ENCODE peak calls at places on chromosomes 2 and 18, in nine cellular contexts. I is psoas muscle, A is GM23338, L is uterus, O is A549, E is cardiac fibroblast, T is astrocyte of the spinal cord, Z is cardiac muscle cell, X is WTC11. P is an unnamed sample.

GRCh38 chr2:197159681-197160211 is 150.8 kb downstream of the ANKRD44 start:
- DNase-seq in I (no peak), A (no peak), L (no peak), O (peak), E (peak), T (peak), Z (no peak), X (no peak), P (no peak)

GRCh38 chr2:173590278-173590811 is 235.7 kb downstream of the CDCA7 start:
- DNase-seq in I (peak), A (no peak), L (no peak), O (peak), E (peak), T (peak), Z (no peak), X (no peak), P (no peak)

GRCh38 chr2:195532628-195533271 is 124.3 kb upstream of the SLC39A10 start:
- DNase-seq in I (no peak), A (no peak), L (no peak), O (no peak), E (peak), T (peak), Z (peak), X (no peak), P (no peak)

GRCh38 chr2:98912221-98912851 is 23.7 kb downstream of the CRACDL start:
- DNase-seq in I (no peak), A (no peak), L (peak), O (peak), E (peak), T (peak), Z (no peak), X (no peak), P (no peak)

GRCh38 chr2:199659207-199659606 is 191.8 kb downstream of the FTCDNL1 start:
- DNase-seq in I (peak), A (peak), L (peak), O (no peak), E (peak), T (peak), Z (peak), X (peak), P (peak)

GRCh38 chr18:35139517-35139916 is 98.3 kb downstream of the MAPRE2 start:
- DNase-seq in I (no peak), A (peak), L (no peak), O (no peak), E (no peak), T (no peak), Z (no peak), X (no peak), P (no peak)

GRCh38 chr18:48889115-48889941 is 61.4 kb downstream of the SMAD7 start:
- DNase-seq in I (peak), A (peak), L (peak), O (no peak), E (no peak), T (no peak), Z (peak), X (peak), P (peak)

GRCh38 chr2:168596881-168597280 is 140.8 kb downstream of the CERS6 start:
- DNase-seq in I (no peak), A (no peak), L (no peak), O (no peak), E (peak), T (no peak), Z (no peak), X (no peak), P (no peak)

GRCh38 chr18:45386256-45386655 is 229.0 kb upstream of the SLC14A2 start:
- DNase-seq in I (peak), A (peak), L (no peak), O (no peak), E (peak), T (peak), Z (peak), X (peak), P (peak)

GRCh38 chr2:17309186-17309585 is 209.1 kb downstream of the RAD51AP2 start:
- DNase-seq in I (no peak), A (no peak), L (no peak), O (no peak), E (no peak), T (no peak), Z (no peak), X (no peak), P (no peak)

GRCh38 chr2:54634564-54635511 is 88.6 kb upstream of the EML6 start:
- DNase-seq in I (peak), A (peak), L (no peak), O (peak), E (peak), T (peak), Z (no peak), X (no peak), P (peak)

DNA sequence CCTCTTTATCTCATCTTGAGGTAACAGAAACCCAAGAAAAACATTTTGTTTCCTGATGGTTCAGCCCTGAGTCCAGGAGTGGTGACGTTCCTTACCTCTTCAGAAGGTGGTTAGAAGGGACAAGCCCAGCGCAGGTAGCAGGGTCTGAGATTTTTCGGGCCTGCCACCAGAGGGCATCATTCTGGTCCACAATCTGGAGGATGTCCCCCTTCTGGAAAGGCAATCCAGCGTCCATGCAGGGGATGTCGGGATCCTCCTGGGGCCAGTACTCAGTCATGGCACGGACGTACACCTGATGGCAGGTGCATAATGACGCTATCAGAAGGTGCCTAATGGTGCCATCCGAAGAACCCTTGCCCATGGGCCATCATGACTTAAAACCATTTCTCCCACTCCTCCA is 17.7 kb downstream of the MPP4 start:
- DNase-seq in I (no peak), A (peak), L (no peak), O (peak), E (peak), T (no peak), Z (peak), X (peak), P (peak)
- TF ChIP-seq CTCF in I (peak), A (peak), L (no peak), O (peak), E (peak), T (peak), Z (peak), X (peak), P (peak)

DNA sequence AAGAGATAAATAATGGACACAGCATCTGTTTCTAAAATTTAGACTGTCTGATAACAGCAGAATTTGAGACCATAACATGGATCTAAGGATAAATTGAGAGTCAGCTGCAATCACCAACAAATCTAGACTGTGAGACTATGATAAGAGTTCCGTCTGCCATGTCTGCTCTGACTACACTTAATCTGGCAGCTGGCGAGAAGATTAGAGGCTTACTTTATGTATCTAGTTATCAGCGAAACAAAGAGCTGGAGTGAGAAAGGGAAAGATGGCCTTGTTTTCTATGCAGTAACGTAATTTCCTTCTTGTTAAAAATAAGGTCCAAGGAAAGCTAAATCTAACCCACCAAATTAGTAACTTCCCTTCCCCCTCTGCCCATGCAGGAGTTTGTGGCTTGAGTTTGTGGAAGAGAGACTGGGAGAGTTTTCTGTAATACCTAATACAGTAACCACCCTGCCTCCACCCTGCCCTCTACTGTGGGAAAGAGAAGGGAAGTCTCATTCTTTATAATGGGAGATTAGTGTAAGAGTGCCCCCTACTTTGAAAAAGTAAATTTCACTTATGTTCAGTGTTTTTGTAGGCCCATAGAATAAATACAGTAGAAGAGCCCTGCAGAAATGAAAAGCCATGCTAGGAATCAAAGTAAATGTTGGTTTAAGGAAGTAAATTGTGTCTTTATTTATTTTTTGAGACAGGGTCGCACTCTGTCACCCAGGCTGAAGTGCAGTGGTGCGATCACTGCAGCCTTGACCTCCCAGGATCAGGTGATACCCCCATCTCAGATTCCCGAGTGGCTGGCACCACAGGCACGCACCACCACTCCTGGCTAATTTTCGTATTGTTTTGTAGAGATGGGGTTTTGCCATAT is 27.5 kb downstream of the EML4 start:
- DNase-seq in I (no peak), A (peak), L (no peak), O (peak), E (peak), T (peak), Z (peak), X (peak), P (no peak)
- TF ChIP-seq CTCF in I (peak), A (peak), L (peak), O (peak), E (peak), T (peak), Z (peak), X (no peak), P (peak)

GRCh38 chr2:240371461-240372000 is 63.9 kb upstream of the GPC1 start:
- DNase-seq in I (no peak), A (no peak), L (no peak), O (no peak), E (no peak), T (no peak), Z (no peak), X (no peak), P (no peak)

GRCh38 chr2:240368746-240369724 is 66.4 kb upstream of the GPC1 start:
- DNase-seq in I (peak), A (no peak), L (no peak), O (no peak), E (no peak), T (no peak), Z (no peak), X (no peak), P (no peak)

GRCh38 chr2:240367721-240368120 is 67.7 kb upstream of the GPC1 start:
- DNase-seq in I (peak), A (no peak), L (no peak), O (no peak), E (no peak), T (no peak), Z (no peak), X (no peak), P (no peak)

GRCh38 chr2:240372051-240372450 is 63.4 kb upstream of the GPC1 start:
- DNase-seq in I (no peak), A (no peak), L (no peak), O (no peak), E (no peak), T (no peak), Z (no peak), X (no peak), P (no peak)

DNA sequence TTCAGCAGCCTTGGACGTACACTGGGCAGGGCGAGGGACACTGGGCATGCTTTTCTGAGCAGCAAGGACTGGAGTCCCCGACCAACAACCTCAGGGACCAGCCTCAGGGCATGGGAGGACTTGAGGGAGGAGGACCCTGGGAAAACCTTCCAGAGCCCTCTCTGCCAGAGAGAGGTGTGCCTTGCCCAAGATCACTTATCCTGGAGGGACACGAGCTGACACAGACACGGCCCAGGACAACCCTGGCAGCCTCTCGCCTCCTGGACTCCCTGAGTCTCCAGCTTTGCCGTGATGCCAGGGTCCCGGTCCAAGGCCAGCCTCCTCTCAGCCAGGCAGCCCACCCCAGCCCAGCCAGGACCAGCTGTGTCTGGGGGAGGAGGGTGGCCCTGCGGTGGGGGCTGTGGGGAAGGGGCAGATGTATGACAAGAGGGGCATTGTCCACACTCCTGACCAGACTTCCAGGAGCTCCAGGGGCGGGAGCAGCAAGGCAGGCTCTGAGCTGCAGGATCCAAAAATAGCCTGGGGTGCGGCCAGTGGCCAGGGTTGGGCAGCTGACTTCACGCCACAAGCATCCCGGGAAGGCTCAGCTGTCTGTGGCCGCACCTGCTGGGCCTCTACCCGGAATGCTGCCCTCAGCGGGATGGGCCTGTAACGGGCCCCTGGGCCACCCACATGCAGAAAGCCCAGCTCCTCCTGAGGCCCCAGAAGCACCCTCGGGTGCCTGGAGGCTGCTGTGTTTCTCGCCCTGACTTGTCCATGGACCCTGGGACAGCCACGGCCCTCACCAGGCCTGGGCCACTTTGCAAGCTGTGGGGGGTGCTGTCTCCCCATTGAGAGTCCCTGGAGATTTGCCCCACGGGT is 65.5 kb upstream of the GPC1 start:
- DNase-seq in I (peak), A (no peak), L (peak), O (peak), E (peak), T (peak), Z (peak), X (no peak), P (peak)
- TF ChIP-seq CTCF in I (no peak), A (no peak), L (no peak), O (peak), E (no peak), T (no peak), Z (no peak), X (no peak), P (no peak)

GRCh38 chr2:166424841-166425240 is 49.1 kb upstream of the SCN9A start:
- DNase-seq in I (no peak), A (no peak), L (no peak), O (no peak), E (no peak), T (no peak), Z (no peak), X (no peak), P (no peak)

GRCh38 chr2:166417669-166418068 is 41.9 kb upstream of the SCN9A start:
- DNase-seq in I (no peak), A (peak), L (no peak), O (no peak), E (peak), T (peak), Z (no peak), X (no peak), P (no peak)

GRCh38 chr2:166418853-166419615 is 43.3 kb upstream of the SCN9A start:
- DNase-seq in I (no peak), A (no peak), L (no peak), O (no peak), E (no peak), T (no peak), Z (no peak), X (no peak), P (no peak)

GRCh38 chr2:166419616-166419934 is 43.8 kb upstream of the SCN9A start:
- DNase-seq in I (no peak), A (peak), L (no peak), O (no peak), E (peak), T (peak), Z (no peak), X (no peak), P (no peak)
- TF ChIP-seq CTCF in I (no peak), A (peak), L (no peak), O (peak), E (peak), T (peak), Z (peak), X (no peak), P (peak)

GRCh38 chr2:117776888-117777287 is 37.6 kb upstream of the DDX18 start:
- DNase-seq in I (no peak), A (no peak), L (no peak), O (no peak), E (no peak), T (no peak), Z (no peak), X (no peak), P (no peak)

GRCh38 chr2:117770696-117771095 is 43.8 kb upstream of the DDX18 start:
- DNase-seq in I (no peak), A (no peak), L (no peak), O (no peak), E (no peak), T (no peak), Z (no peak), X (no peak), P (no peak)

GRCh38 chr2:117774716-117775115 is 39.8 kb upstream of the DDX18 start:
- DNase-seq in I (no peak), A (no peak), L (no peak), O (no peak), E (no peak), T (no peak), Z (no peak), X (no peak), P (no peak)

GRCh38 chr2:117775820-117776219 is 38.7 kb upstream of the DDX18 start:
- DNase-seq in I (no peak), A (no peak), L (no peak), O (no peak), E (no peak), T (no peak), Z (no peak), X (no peak), P (no peak)

GRCh38 chr2:117771969-117772630 is 42.4 kb upstream of the DDX18 start:
- DNase-seq in I (no peak), A (peak), L (no peak), O (peak), E (peak), T (peak), Z (peak), X (no peak), P (no peak)
- TF ChIP-seq CTCF in I (no peak), A (peak), L (no peak), O (peak), E (peak), T (peak), Z (peak), X (peak), P (peak)

GRCh38 chr2:160339726-160340125 is 139.7 kb upstream of the ITGB6 start:
- DNase-seq in I (no peak), A (no peak), L (no peak), O (no peak), E (no peak), T (no peak), Z (no peak), X (no peak), P (no peak)

GRCh38 chr2:160337728-160338127 is 137.7 kb upstream of the ITGB6 start:
- DNase-seq in I (no peak), A (no peak), L (no peak), O (no peak), E (no peak), T (no peak), Z (no peak), X (no peak), P (no peak)

GRCh38 chr2:160338891-160339290 is 138.8 kb upstream of the ITGB6 start:
- DNase-seq in I (no peak), A (no peak), L (peak), O (no peak), E (peak), T (no peak), Z (peak), X (no peak), P (no peak)

GRCh38 chr2:160336091-160336490 is 136.0 kb upstream of the ITGB6 start:
- DNase-seq in I (no peak), A (no peak), L (no peak), O (no peak), E (peak), T (no peak), Z (no peak), X (no peak), P (no peak)

DNA sequence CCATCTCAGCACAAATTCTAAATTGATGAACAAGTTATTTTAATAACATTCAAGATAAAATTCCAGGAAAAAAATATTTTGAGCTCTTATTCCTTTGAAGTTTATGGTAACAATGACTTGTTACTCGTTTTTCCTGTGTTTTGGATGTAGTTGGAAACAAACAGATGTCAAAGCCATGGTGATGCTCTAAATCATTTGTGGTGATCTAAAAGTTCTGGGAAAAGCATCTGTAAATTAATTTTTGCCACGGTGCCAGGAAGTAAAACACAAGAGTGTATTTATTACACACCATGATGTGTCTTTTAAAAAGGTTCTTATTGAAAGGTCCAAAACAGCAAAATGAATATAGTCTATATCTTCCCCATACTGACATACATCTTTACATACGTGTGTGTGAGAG is 139.2 kb upstream of the ITGB6 start:
- DNase-seq in I (no peak), A (no peak), L (no peak), O (no peak), E (no peak), T (no peak), Z (no peak), X (no peak), P (no peak)
- TF ChIP-seq CTCF in I (no peak), A (no peak), L (no peak), O (no peak), E (no peak), T (no peak), Z (no peak), X (no peak), P (no peak)